ENCODE peak calls at places on chromosomes 7 and 10, in ten cellular contexts. O is astrocyte; Q is GM23248; P is endodermal cell; Z is transverse colon; M is ovary; S is thyroid gland; N is testis; H is IMR-90; F is CD4-positive, CD25-positive, alpha-beta regulatory T cell. L is an unnamed sample.
A peak's percentile ranks its signal among the peaks of the same experiment; 100 is the strongest.

GRCh38 chr7:93231264-93231663 is 902 bp upstream of the VPS50 start:
- DNase-seq in O (no peak), Q (peak; percentile 15), P (no peak), Z (no peak), M (no peak), S (no peak), N (no peak), H (no peak), F (no peak), L (no peak)

GRCh38 chr7:69708857-69709256 is 110.6 kb downstream of the AUTS2 start:
- DNase-seq in O (peak; percentile 67), Q (peak; percentile 26), P (peak; percentile 57), Z (no peak), M (no peak), S (peak; percentile 16), N (no peak), H (no peak), F (no peak), L (no peak)

GRCh38 chr10:128097783-128098182 is 28.4 kb downstream of the MKI67 start:
- DNase-seq in O (peak; percentile 20), Q (peak; percentile 14), P (peak; percentile 20), Z (no peak), M (no peak), S (no peak), N (no peak), H (no peak), F (no peak), L (no peak)

GRCh38 chr10:110215751-110216150 is 8.3 kb downstream of the MXI1 start:
- DNase-seq in O (no peak), Q (no peak), P (no peak), Z (no peak), M (no peak), S (no peak), N (no peak), H (no peak), F (no peak), L (no peak)

GRCh38 chr7:104550362-104550761 is 222.0 kb downstream of the LHFPL3 start:
- DNase-seq in O (no peak), Q (peak; percentile 1), P (no peak), Z (no peak), M (no peak), S (no peak), N (no peak), H (no peak), F (no peak), L (no peak)

GRCh38 chr7:100406767-100407166 is 21.7 kb downstream of the ZCWPW1 start:
- DNase-seq in O (peak; percentile 79), Q (peak; percentile 58), P (no peak), Z (no peak), M (no peak), S (no peak), N (no peak), H (peak; percentile 40), F (no peak), L (no peak)

GRCh38 chr7:143360788-143361551 is 1.5 kb downstream of the FAM131B start:
- DNase-seq in O (no peak), Q (no peak), P (peak; percentile 83), Z (no peak), M (no peak), S (no peak), N (no peak), H (no peak), F (no peak), L (no peak)

GRCh38 chr10:81903472-81903871 is 28.5 kb downstream of the NRG3 start:
- DNase-seq in O (no peak), Q (no peak), P (no peak), Z (no peak), M (no peak), S (no peak), N (no peak), H (no peak), F (no peak), L (no peak)

GRCh38 chr7:134865001-134865845 is 85.8 kb downstream of the CALD1 start:
- DNase-seq in O (peak; percentile 64), Q (peak; percentile 52), P (peak; percentile 69), Z (no peak), M (no peak), S (no peak), N (no peak), H (peak; percentile 76), F (peak; percentile 24), L (no peak)

GRCh38 chr10:75654171-75654772 is 222.8 kb downstream of the LRMDA start:
- DNase-seq in O (peak; percentile 66), Q (peak; percentile 24), P (no peak), Z (no peak), M (no peak), S (no peak), N (no peak), H (no peak), F (no peak), L (no peak)

GRCh38 chr7:33774762-33775523 is 130.4 kb upstream of the BMPER start:
- DNase-seq in O (peak; percentile 70), Q (peak; percentile 15), P (no peak), Z (peak; percentile 20), M (no peak), S (peak; percentile 6), N (peak; percentile 43), H (peak; percentile 81), F (no peak), L (peak; percentile 44)

GRCh38 chr10:80996615-80997193 is 459.0 kb downstream of the SH2D4B start:
- DNase-seq in O (no peak), Q (no peak), P (no peak), Z (peak; percentile 27), M (no peak), S (no peak), N (no peak), H (no peak), F (no peak), L (no peak)

GRCh38 chr10:49758249-49758930 is 3.7 kb downstream of the OGDHL start:
- DNase-seq in O (no peak), Q (no peak), P (peak; percentile 38), Z (no peak), M (no peak), S (no peak), N (no peak), H (no peak), F (no peak), L (no peak)

GRCh38 chr7:40437936-40438634 is 303.3 kb downstream of the SUGCT start:
- DNase-seq in O (peak; percentile 30), Q (peak; percentile 51), P (no peak), Z (no peak), M (no peak), S (no peak), N (no peak), H (peak; percentile 20), F (no peak), L (no peak)

GRCh38 chr7:138459300-138460175 is 521 bp upstream of the TRIM24 start:
- DNase-seq in O (no peak), Q (peak; percentile 99), P (peak; percentile 99), Z (peak; percentile 98), M (peak; percentile 97), S (peak; percentile 97), N (peak; percentile 99), H (no peak), F (peak; percentile 98), L (peak; percentile 97)

GRCh38 chr10:96991313-96991841 is 159.3 kb downstream of the LCOR start:
- DNase-seq in O (peak; percentile 92), Q (peak; percentile 85), P (no peak), Z (no peak), M (no peak), S (no peak), N (peak; percentile 21), H (peak; percentile 90), F (no peak), L (no peak)

GRCh38 chr7:117895271-117895670 is 22.0 kb upstream of the CTTNBP2 start:
- DNase-seq in O (no peak), Q (no peak), P (no peak), Z (no peak), M (no peak), S (no peak), N (no peak), H (no peak), F (no peak), L (no peak)

DNA sequence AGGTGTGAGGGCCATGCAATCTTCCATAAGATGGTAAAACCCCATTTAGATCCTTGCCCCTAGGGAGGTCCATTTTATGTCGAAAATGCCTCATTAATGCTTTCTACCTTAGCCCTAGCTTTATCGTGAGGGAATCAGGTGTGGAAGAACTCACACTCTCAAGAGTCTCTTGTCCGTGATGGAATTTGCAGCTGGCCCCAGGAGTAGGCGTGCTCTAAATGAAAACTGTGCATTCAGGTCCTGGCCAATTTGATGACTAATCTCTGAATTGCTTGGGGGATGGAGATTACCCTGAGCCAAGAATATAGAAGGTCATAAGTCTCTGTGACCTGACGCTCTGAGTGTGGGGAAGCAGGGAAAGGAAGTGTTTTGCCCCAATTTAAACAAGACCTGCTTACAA is 6.6 kb downstream of the C10orf90 start:
- DNase-seq in O (peak; percentile 93), Q (peak; percentile 89), P (no peak), Z (no peak), M (no peak), S (peak; percentile 58), N (no peak), H (peak; percentile 0), F (no peak), L (no peak)
- H3K27ac ChIP-seq in O (peak overlapping the region; percentile 96), Q (peak overlapping the region; percentile 95), P (no peak overlapping the region), Z (peak overlapping the region; percentile 41), M (no peak overlapping the region), S (peak overlapping the region; percentile 14), N (no peak overlapping the region), H (no peak overlapping the region), F (no peak overlapping the region), L (no peak overlapping the region)

GRCh38 chr10:91996266-91996665 is 72.7 kb downstream of the BTAF1 start:
- DNase-seq in O (no peak), Q (no peak), P (no peak), Z (no peak), M (no peak), S (no peak), N (no peak), H (no peak), F (no peak), L (no peak)
- H3K9me3 ChIP-seq in O (no peaks in the 10 kb centered on the region), Q (no peaks in the 10 kb centered on the region), P (peaks cover 6% of the 10 kb centered on the region), Z (no peaks in the 10 kb centered on the region), M (no peaks in the 10 kb centered on the region), S (no peaks in the 10 kb centered on the region), N (no peaks in the 10 kb centered on the region), H (peaks cover 3% of the 10 kb centered on the region), F (no peaks in the 10 kb centered on the region), L (no peaks in the 10 kb centered on the region)

DNA sequence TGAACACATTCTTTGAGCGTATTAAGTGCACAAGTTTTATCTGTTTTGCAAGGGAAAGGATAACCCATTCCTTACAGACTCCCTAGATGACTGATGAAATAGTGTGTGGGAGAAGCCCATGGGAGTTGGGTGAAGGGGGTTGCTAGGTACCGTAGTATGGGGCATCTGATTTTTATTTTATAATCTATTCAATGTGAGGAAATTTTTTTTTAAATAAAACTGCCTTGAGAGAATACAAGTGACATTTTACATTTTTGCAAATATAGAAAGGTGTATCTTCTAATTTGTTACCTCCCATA is 1.4 kb downstream of the BTAF1 start:
- DNase-seq in O (no peak), Q (peak; percentile 58), P (no peak), Z (no peak), M (no peak), S (no peak), N (no peak), H (no peak), F (no peak), L (no peak)
- H3K27ac ChIP-seq in O (no peak overlapping the region), Q (peak overlapping the region; percentile 89), P (no peak overlapping the region), Z (no peak overlapping the region), M (no peak overlapping the region), S (no peak overlapping the region), N (no peak overlapping the region), H (no peak overlapping the region), F (no peak overlapping the region), L (no peak overlapping the region)

DNA sequence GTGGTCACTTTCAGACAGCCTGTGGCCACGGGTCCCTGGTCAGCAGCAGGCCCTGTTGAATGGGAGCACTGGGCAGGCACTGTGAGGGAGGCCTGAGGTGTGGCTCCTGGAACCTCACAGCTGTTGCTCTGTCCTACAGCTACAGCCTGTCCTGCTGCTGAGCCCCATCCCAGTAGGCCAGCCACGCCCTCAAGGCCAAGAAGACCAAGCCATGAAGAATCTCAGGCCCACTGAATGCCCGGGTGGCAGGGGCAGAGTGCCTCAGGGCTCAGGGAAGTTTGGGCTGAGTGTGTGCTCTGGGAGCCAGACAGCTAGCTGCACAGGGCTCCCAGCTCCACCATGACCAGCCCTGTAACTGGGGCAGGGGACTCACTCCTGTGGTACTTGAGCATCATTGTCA is 363.5 kb upstream of the NUPR2 start:
- DNase-seq in O (no peak), Q (no peak), P (no peak), Z (no peak), M (no peak), S (no peak), N (no peak), H (no peak), F (no peak), L (no peak)
- H3K9me3 ChIP-seq in O (peaks cover 45% of the 10 kb centered on the region), Q (no peaks in the 10 kb centered on the region), P (peaks cover 75% of the 10 kb centered on the region), Z (peaks cover 35% of the 10 kb centered on the region), M (no peaks in the 10 kb centered on the region), S (no peaks in the 10 kb centered on the region), N (no peaks in the 10 kb centered on the region), H (peaks cover 57% of the 10 kb centered on the region), F (peaks cover 92% of the 10 kb centered on the region), L (peaks cover 69% of the 10 kb centered on the region)

L was measured in lung.